ENCODE peak calls at places on chromosome 16, in six cellular contexts. E is AG09309, M is OCI-LY7, Y is cardiac fibroblast, G is right atrium auricular region, C is lower lobe of right lung. I is an unnamed sample.

GRCh38 chr16:4623593-4623992 is 1.0 kb upstream of the MGRN1 start:
- DNase-seq in E (no peak), M (no peak), Y (no peak), G (no peak), C (no peak), I (no peak)

GRCh38 chr16:3797904-3798811 is 80.8 kb upstream of the TRAP1 start:
- DNase-seq in E (no peak), M (no peak), Y (no peak), G (no peak), C (no peak), I (no peak)

GRCh38 chr16:82888616-82889015 is 261.8 kb downstream of the CDH13 start:
- DNase-seq in E (peak; percentile 58), M (no peak), Y (peak; percentile 70), G (no peak), C (no peak), I (peak; percentile 65)

GRCh38 chr16:27374794-27375499 is 27.0 kb upstream of the IL21R start:
- DNase-seq in E (no peak), M (peak; percentile 68), Y (peak; percentile 80), G (peak; percentile 84), C (peak; percentile 68), I (no peak)

GRCh38 chr16:29662729-29663019 is 373 bp upstream of the SPN start:
- DNase-seq in E (no peak), M (peak; percentile 67), Y (no peak), G (no peak), C (peak; percentile 50), I (no peak)

GRCh38 chr16:27446721-27447120 is 44.7 kb downstream of the IL21R start:
- DNase-seq in E (no peak), M (no peak), Y (no peak), G (no peak), C (peak; percentile 45), I (no peak)

GRCh38 chr16:27428035-27428785 is 26.2 kb downstream of the IL21R start:
- DNase-seq in E (no peak), M (no peak), Y (no peak), G (peak; percentile 36), C (no peak), I (no peak)

GRCh38 chr16:55478827-55479559 is at the start of gene MMP2:
- DNase-seq in E (no peak), M (no peak), Y (peak; percentile 87), G (peak; percentile 84), C (peak; percentile 66), I (no peak)

GRCh38 chr16:56625140-56625942 is at the start of gene MT1E:
- DNase-seq in E (peak; percentile 20), M (no peak), Y (peak; percentile 84), G (peak; percentile 89), C (peak; percentile 88), I (no peak)

GRCh38 chr16:80056334-80056733 is 455.8 kb upstream of the MAF start:
- DNase-seq in E (peak; percentile 25), M (no peak), Y (peak; percentile 4), G (no peak), C (no peak), I (peak; percentile 16)

GRCh38 chr16:14486520-14487303 is 143.3 kb downstream of the PARN start:
- DNase-seq in E (peak; percentile 79), M (no peak), Y (peak; percentile 96), G (peak; percentile 93), C (peak; percentile 52), I (peak; percentile 67)

GRCh38 chr16:1142911-1143310 is 10.0 kb upstream of the CACNA1H start:
- DNase-seq in E (no peak), M (no peak), Y (no peak), G (no peak), C (no peak), I (no peak)

GRCh38 chr16:81707411-81708321 is 71.4 kb upstream of the PLCG2 start:
- DNase-seq in E (no peak), M (no peak), Y (peak; percentile 46), G (no peak), C (peak; percentile 49), I (peak; percentile 4)

GRCh38 chr16:2507679-2508064 is 6.1 kb upstream of the ATP6V0C start:
- DNase-seq in E (no peak), M (no peak), Y (no peak), G (no peak), C (peak; percentile 87), I (no peak)

GRCh38 chr16:49748322-49748721 is 107.6 kb downstream of the ZNF423 start:
- DNase-seq in E (no peak), M (no peak), Y (peak; percentile 64), G (no peak), C (no peak), I (no peak)

GRCh38 chr16:4591191-4591590 is 23.5 kb downstream of the UBALD1 start:
- DNase-seq in E (no peak), M (no peak), Y (no peak), G (no peak), C (no peak), I (no peak)

GRCh38 chr16:19884021-19884485 is 595 bp downstream of the GPRC5B start:
- DNase-seq in E (no peak), M (no peak), Y (no peak), G (no peak), C (peak; percentile 47), I (no peak)

GRCh38 chr16:76114681-76115080 is 162.5 kb upstream of the CNTNAP4 start:
- DNase-seq in E (no peak), M (no peak), Y (no peak), G (no peak), C (no peak), I (no peak)

GRCh38 chr16:31335431-31335830 is 19.5 kb upstream of the ITGAX start:
- DNase-seq in E (no peak), M (no peak), Y (no peak), G (peak; percentile 43), C (no peak), I (no peak)

GRCh38 chr16:48517493-48517892 is 92.5 kb downstream of the N4BP1 start:
- DNase-seq in E (no peak), M (no peak), Y (no peak), G (no peak), C (no peak), I (no peak)
- TF ChIP-seq CTCF in E (no peak), M (no peak), Y (no peak), G (no peak), C (no peak), I (no peak)

GRCh38 chr16:22813223-22813945 is 578 bp upstream of the HS3ST2 start:
- DNase-seq in E (no peak), M (no peak), Y (peak; percentile 12), G (no peak), C (peak; percentile 51), I (no peak)
- TF ChIP-seq CTCF in E (peak; percentile 94), M (no peak), Y (peak; percentile 66), G (peak; percentile 72), C (peak; percentile 56), I (peak; percentile 87)

GRCh38 chr16:64408699-64409098 is 713.2 kb downstream of the CDH11 start:
- DNase-seq in E (no peak), M (peak; percentile 33), Y (no peak), G (no peak), C (no peak), I (no peak)
- TF ChIP-seq CTCF in E (no peak), M (peak; percentile 63), Y (no peak), G (no peak), C (no peak), I (no peak)

GRCh38 chr16:64627288-64627687 is 494.6 kb downstream of the CDH11 start:
- DNase-seq in E (no peak), M (peak; percentile 3), Y (no peak), G (no peak), C (no peak), I (no peak)
- TF ChIP-seq CTCF in E (no peak), M (no peak), Y (peak; percentile 8), G (no peak), C (no peak), I (no peak)

DNA sequence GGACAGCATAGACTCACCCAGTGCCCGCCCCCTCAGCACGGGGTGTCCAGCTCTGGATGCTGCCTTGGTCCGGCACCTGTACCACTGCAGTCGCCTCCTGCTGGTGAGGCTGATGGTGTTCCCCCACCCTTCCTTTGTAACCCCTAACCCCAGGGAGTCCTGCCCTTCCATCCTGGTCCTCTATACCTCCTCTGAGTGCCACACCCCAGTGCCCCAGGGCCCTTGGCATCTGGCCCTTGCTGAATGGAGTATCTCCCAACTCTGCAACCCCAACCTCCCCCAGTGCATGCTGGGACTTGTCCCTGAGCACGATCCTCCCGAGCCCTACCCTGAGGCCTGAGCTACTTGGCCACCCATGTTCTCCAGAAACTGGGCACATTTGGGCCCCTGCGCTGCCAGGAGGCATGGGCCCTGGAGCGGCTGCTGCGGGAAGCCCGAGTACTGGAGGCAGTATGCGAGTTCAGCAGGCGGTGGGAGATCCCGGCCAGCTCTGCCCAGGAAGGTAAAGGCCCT is 15.8 kb downstream of the RIPOR1 start:
- DNase-seq in E (no peak), M (no peak), Y (no peak), G (no peak), C (peak; percentile 39), I (no peak)
- TF ChIP-seq CTCF in E (no peak), M (peak; percentile 64), Y (peak; percentile 17), G (no peak), C (no peak), I (no peak)